ENCODE peak calls at places on chromosome 4, in five cellular contexts. I is endodermal cell, R is upper lobe of right lung, G is nephron progenitor cell, H is mammary epithelial cell. U is an unnamed sample.

GRCh38 chr4:40185830-40186664 is 10.8 kb upstream of the RHOH start:
- DNase-seq in I (no peak), R (no peak), G (no peak), H (no peak), U (no peak)

GRCh38 chr4:57548856-57549255 is 438.7 kb upstream of the IGFBP7 start:
- DNase-seq in I (no peak), R (no peak), G (no peak), H (no peak), U (no peak)

GRCh38 chr4:124423160-124423559 is 289.4 kb downstream of the ANKRD50 start:
- DNase-seq in I (no peak), R (no peak), G (no peak), H (no peak), U (no peak)

GRCh38 chr4:112119358-112119783 is 25.9 kb upstream of the FAM241A start:
- DNase-seq in I (no peak), R (no peak), G (no peak), H (no peak), U (no peak)

GRCh38 chr4:52106701-52107100 is 55.6 kb downstream of the SPATA18 start:
- DNase-seq in I (no peak), R (no peak), G (no peak), H (no peak), U (no peak)

GRCh38 chr4:55321707-55322264 is 24.3 kb upstream of the SRD5A3 start:
- DNase-seq in I (peak; percentile 94), R (no peak), G (peak; percentile 82), H (peak; percentile 63), U (peak; percentile 85)

GRCh38 chr4:37715889-37716402 is 29.8 kb upstream of the RELL1 start:
- DNase-seq in I (no peak), R (no peak), G (no peak), H (peak; percentile 74), U (no peak)

GRCh38 chr4:76470064-76470463 is 35.0 kb downstream of the SHROOM3 start:
- DNase-seq in I (no peak), R (no peak), G (no peak), H (no peak), U (no peak)

GRCh38 chr4:102301167-102301566 is 44.1 kb downstream of the SLC39A8 start:
- DNase-seq in I (no peak), R (no peak), G (no peak), H (no peak), U (no peak)

GRCh38 chr4:53365121-53365485 is 758 bp downstream of the SCFD2 start:
- DNase-seq in I (no peak), R (no peak), G (no peak), H (peak; percentile 44), U (peak; percentile 17)

GRCh38 chr4:140935259-140935658 is 179.1 kb upstream of the TBC1D9 start:
- DNase-seq in I (no peak), R (no peak), G (no peak), H (no peak), U (no peak)

GRCh38 chr4:185534850-185535761 is at the start of gene PDLIM3:
- DNase-seq in I (peak; percentile 88), R (peak; percentile 79), G (peak; percentile 78), H (peak; percentile 15), U (peak; percentile 40)

GRCh38 chr4:77047037-77047436 is 28.8 kb downstream of the CCNI start:
- DNase-seq in I (no peak), R (no peak), G (no peak), H (no peak), U (no peak)

GRCh38 chr4:88003261-88003660 is 4.2 kb upstream of the PKD2 start:
- DNase-seq in I (no peak), R (no peak), G (no peak), H (peak; percentile 9), U (no peak)

GRCh38 chr4:182795446-182796238 is 121.5 kb downstream of the DCTD start:
- DNase-seq in I (no peak), R (no peak), G (no peak), H (no peak), U (no peak)

GRCh38 chr4:110623710-110624015 is 786 bp upstream of the PITX2 start:
- DNase-seq in I (no peak), R (no peak), G (no peak), H (no peak), U (no peak)

GRCh38 chr4:19945979-19946380 is 305.7 kb upstream of the SLIT2 start:
- DNase-seq in I (no peak), R (no peak), G (no peak), H (peak; percentile 88), U (no peak)

GRCh38 chr4:66974665-66975064 is 570.6 kb downstream of the CENPC start:
- DNase-seq in I (no peak), R (no peak), G (no peak), H (no peak), U (no peak)

GRCh38 chr4:128068927-128069326 is 7.8 kb downstream of the LARP1B start:
- DNase-seq in I (peak; percentile 82), R (no peak), G (no peak), H (peak; percentile 27), U (peak; percentile 20)

GRCh38 chr4:139619644-139620043 is 46.0 kb upstream of the MGST2 start:
- DNase-seq in I (peak; percentile 65), R (no peak), G (no peak), H (peak; percentile 30), U (no peak)

GRCh38 chr4:92305148-92305877 is 1.5 kb downstream of the GRID2 start:
- DNase-seq in I (peak; percentile 98), R (peak; percentile 71), G (peak; percentile 85), H (peak; percentile 29), U (peak; percentile 86)

GRCh38 chr4:3432381-3432790 is 9.4 kb upstream of the HGFAC start:
- DNase-seq in I (no peak), R (no peak), G (no peak), H (no peak), U (no peak)

GRCh38 chr4:25807101-25807728 is 55.6 kb downstream of the SEL1L3 start:
- DNase-seq in I (peak; percentile 39), R (no peak), G (no peak), H (no peak), U (no peak)

GRCh38 chr4:142201041-142201440 is 564.7 kb downstream of the IL15 start:
- DNase-seq in I (no peak), R (no peak), G (no peak), H (no peak), U (no peak)

GRCh38 chr4:31918891-31919290 is 1198.7 kb downstream of the PCDH7 start:
- DNase-seq in I (no peak), R (no peak), G (no peak), H (peak; percentile 1), U (no peak)

GRCh38 chr4:128601992-128602695 is 207.4 kb upstream of the JADE1 start:
- DNase-seq in I (no peak), R (no peak), G (no peak), H (no peak), U (no peak)

GRCh38 chr4:18111100-18111499 is 89.5 kb upstream of the LCORL start:
- DNase-seq in I (peak; percentile 52), R (no peak), G (no peak), H (no peak), U (no peak)

DNA sequence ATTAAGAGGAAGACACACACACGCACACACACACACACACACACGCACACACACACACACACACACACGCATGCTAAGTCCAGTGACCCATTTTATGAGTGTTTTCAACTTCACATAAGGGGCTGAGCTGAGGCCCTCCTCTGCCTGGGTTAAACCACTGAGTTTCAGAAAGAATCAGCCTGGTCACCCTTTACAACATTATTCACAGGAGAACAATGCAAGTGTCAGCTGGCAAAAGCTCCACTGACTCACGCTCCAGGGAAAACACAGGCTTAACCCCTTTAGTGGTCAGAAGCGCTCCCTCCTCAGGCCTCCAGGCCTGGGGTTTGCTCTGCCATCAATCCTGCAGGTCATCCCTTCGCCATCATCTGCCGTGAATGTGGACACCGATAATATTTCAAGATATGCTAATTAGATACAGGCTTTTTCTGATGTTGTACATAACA is 46.9 kb downstream of the ACOX3 start:
- DNase-seq in I (no peak), R (no peak), G (no peak), H (peak; percentile 84), U (no peak)
- TF ChIP-seq CTCF in I (no peak), R (no peak), G (no peak), H (no peak), U (no peak)

DNA sequence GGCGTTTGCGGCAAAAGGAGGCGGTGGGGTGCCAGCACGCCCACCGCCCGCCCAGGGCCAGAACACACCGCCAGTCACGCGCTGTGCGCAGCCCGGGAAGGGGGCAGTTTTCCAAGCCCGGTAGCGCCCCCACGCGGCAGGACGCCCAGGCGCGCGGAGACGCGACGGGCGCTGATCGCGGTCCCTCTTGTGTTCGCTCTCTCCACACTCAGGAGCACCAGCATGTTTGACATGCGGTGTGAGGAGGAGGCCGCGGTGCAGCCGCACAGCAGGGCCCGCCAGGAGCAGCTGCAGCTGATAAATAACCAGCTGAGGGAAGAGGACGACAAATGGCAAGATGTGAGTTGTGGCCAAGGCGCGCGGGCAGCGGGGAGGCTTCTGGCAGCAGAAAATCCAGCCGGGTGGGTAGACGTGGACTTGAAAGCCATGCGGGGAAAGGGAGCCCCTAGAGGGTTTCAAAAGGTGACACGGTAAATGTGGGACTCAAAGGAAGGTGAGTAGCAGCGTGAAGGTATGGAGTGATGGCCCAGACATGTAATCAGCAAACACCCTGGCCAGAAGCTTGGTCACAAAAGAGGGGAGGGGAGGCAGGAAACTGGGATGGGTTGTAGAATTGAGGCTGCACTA is 104.1 kb downstream of the PHOX2B start:
- DNase-seq in I (peak; percentile 98), R (peak; percentile 87), G (peak; percentile 93), H (no peak), U (peak; percentile 93)
- TF ChIP-seq CTCF in I (peak; percentile 99), R (peak; percentile 81), G (peak; percentile 90), H (peak; percentile 62), U (peak; percentile 92)

DNA sequence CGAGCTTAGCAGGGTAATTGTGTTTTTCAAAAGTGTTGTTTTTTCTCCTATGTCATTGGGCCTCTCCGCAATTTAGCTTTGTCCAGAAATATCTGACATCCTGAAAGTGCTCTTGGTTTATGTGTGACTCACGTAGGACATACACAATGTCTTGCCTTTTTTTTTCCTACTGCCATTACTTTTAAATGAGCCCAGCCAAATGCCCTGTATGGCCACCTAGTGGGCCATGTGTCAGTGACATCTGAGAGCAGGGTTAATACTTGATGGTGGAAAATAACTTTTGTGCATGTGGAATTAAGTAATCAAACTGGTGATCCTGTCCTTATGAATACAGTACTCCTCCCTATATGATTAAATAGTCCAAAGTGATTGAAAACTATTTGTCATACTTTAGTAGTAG is 1411.1 kb upstream of the TENM3 start:
- DNase-seq in I (peak; percentile 53), R (no peak), G (no peak), H (no peak), U (no peak)
- TF ChIP-seq CTCF in I (peak; percentile 79), R (no peak), G (peak; percentile 16), H (peak; percentile 32), U (peak; percentile 31)

DNA sequence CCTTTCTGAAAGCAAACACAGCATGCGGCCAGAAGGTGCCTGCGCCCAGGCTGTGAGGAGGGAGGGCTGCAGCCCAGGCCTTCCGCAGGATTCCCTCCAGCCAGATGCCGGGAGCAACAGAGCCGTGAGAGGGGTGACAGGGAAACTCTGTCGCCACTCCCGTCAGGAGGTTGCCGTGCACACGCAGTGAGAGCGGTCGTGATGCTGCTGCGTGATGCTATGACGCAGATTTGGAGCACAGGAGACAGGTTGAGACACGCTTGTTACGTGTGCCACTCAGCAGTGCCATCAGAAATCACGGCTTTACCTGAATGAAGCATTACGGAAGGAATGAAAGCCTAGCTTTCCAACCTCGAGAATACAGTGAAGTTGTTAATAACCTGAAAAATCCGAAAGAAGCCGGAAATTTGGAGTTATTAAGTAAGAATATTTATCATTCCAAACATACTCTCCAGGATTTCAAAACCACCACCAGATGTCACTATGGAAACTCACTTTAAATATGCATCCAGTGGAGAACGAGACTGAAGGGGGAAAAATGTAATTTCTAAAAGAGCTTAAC is 54.4 kb downstream of the FAT1 start:
- DNase-seq in I (peak; percentile 79), R (no peak), G (no peak), H (peak; percentile 85), U (no peak)
- TF ChIP-seq CTCF in I (peak; percentile 69), R (peak; percentile 52), G (peak; percentile 15), H (peak; percentile 17), U (peak; percentile 36)

GRCh38 chr4:47510506-47511143 is 25.6 kb downstream of the ATP10D start:
- DNase-seq in I (no peak), R (no peak), G (no peak), H (no peak), U (no peak)
- TF ChIP-seq CTCF in I (peak; percentile 29), R (peak; percentile 30), G (no peak), H (peak; percentile 19), U (peak; percentile 21)

U was measured in endothelial cell.